ENCODE peak calls at places on chromosome 17, in seven cellular contexts. H, V, B, G, L, Q and X are unnamed samples.
A peak's percentile ranks its signal among the peaks of the same experiment; 100 is the strongest.

GRCh38 chr17:62869885-62870580 is 61.9 kb upstream of the MARCHF10 start:
- DNase-seq in H (peak; percentile 67), V (peak; percentile 76), B (peak; percentile 46), G (no peak), L (no peak), Q (no peak), X (peak; percentile 45)

GRCh38 chr17:30376621-30377452 is 1.9 kb upstream of the CPD start:
- DNase-seq in H (peak; percentile 36), V (peak; percentile 100), B (no peak), G (no peak), L (peak; percentile 30), Q (peak; percentile 66), X (no peak)

GRCh38 chr17:14672830-14673229 is 371.9 kb downstream of the HS3ST3B1 start:
- DNase-seq in H (peak; percentile 56), V (no peak), B (no peak), G (no peak), L (no peak), Q (peak; percentile 39), X (peak; percentile 12)

GRCh38 chr17:71202449-71202848 is 918.4 kb upstream of the SOX9 start:
- DNase-seq in H (no peak), V (no peak), B (no peak), G (no peak), L (no peak), Q (no peak), X (no peak)

GRCh38 chr17:82663381-82664275 is 15.4 kb upstream of the WDR45B start:
- DNase-seq in H (no peak), V (no peak), B (no peak), G (no peak), L (no peak), Q (no peak), X (no peak)

GRCh38 chr17:4710693-4711634 is 532 bp downstream of the ARRB2 start:
- DNase-seq in H (peak; percentile 24), V (no peak), B (no peak), G (peak; percentile 84), L (peak; percentile 22), Q (no peak), X (peak; percentile 22)

GRCh38 chr17:491086-492014 is 138.7 kb upstream of the RPH3AL start:
- DNase-seq in H (peak; percentile 81), V (no peak), B (peak; percentile 43), G (no peak), L (no peak), Q (peak; percentile 45), X (peak; percentile 58)

GRCh38 chr17:11240041-11240801 is 792 bp upstream of the SHISA6 start:
- DNase-seq in H (no peak), V (no peak), B (peak; percentile 20), G (no peak), L (no peak), Q (no peak), X (peak; percentile 21)

GRCh38 chr17:32520737-32521399 is 34.1 kb downstream of the CDK5R1 start:
- DNase-seq in H (no peak), V (no peak), B (no peak), G (no peak), L (no peak), Q (no peak), X (no peak)

GRCh38 chr17:9252525-9252924 is 231.2 kb downstream of the NTN1 start:
- DNase-seq in H (no peak), V (no peak), B (no peak), G (no peak), L (no peak), Q (no peak), X (no peak)

GRCh38 chr17:53006006-53006405 is 816.7 kb upstream of the KIF2B start:
- DNase-seq in H (no peak), V (no peak), B (no peak), G (no peak), L (no peak), Q (no peak), X (no peak)

GRCh38 chr17:616407-616806 is 98.2 kb downstream of the VPS53 start:
- DNase-seq in H (no peak), V (no peak), B (no peak), G (no peak), L (no peak), Q (no peak), X (no peak)

GRCh38 chr17:38676706-38677504 is 2.1 kb upstream of the EPOP start:
- DNase-seq in H (peak; percentile 86), V (peak; percentile 64), B (peak; percentile 85), G (peak; percentile 94), L (peak; percentile 88), Q (peak; percentile 82), X (peak; percentile 88)

GRCh38 chr17:13428611-13429042 is 173.1 kb downstream of the HS3ST3A1 start:
- DNase-seq in H (peak; percentile 35), V (no peak), B (no peak), G (no peak), L (no peak), Q (no peak), X (no peak)

GRCh38 chr17:72603346-72604242 is 482.8 kb downstream of the SOX9 start:
- DNase-seq in H (peak; percentile 74), V (no peak), B (peak; percentile 73), G (no peak), L (no peak), Q (no peak), X (no peak)

GRCh38 chr17:80029235-80029974 is 6.3 kb downstream of the TBC1D16 start:
- DNase-seq in H (peak; percentile 79), V (no peak), B (peak; percentile 65), G (no peak), L (no peak), Q (peak; percentile 58), X (no peak)

GRCh38 chr17:45828171-45829133 is 16.2 kb upstream of the SPPL2C start:
- DNase-seq in H (peak; percentile 38), V (no peak), B (no peak), G (no peak), L (no peak), Q (no peak), X (no peak)

GRCh38 chr17:34434065-34434464 is 71.0 kb upstream of the CCL1 start:
- DNase-seq in H (no peak), V (no peak), B (peak; percentile 40), G (no peak), L (no peak), Q (no peak), X (no peak)

GRCh38 chr17:69246726-69247375 is 18.2 kb upstream of the ABCA10 start:
- DNase-seq in H (peak; percentile 44), V (peak; percentile 87), B (peak; percentile 49), G (no peak), L (peak; percentile 61), Q (no peak), X (no peak)

GRCh38 chr17:7440113-7440822 is 956 bp downstream of the FGF11 start:
- DNase-seq in H (peak; percentile 61), V (peak; percentile 11), B (peak; percentile 70), G (no peak), L (peak; percentile 11), Q (no peak), X (peak; percentile 71)

GRCh38 chr17:10730956-10731879 is 1.4 kb upstream of the TMEM220 start:
- DNase-seq in H (no peak), V (no peak), B (no peak), G (no peak), L (no peak), Q (no peak), X (no peak)